ENCODE peak calls at places on chromosomes 2 and 18, in six cellular contexts. G is fibroblast of mammary gland, A is cardiac muscle cell, E is coronary artery, Z is fibroblast of pulmonary artery, C is lower lobe of right lung. H is an unnamed sample.

GRCh38 chr2:37698931-37699481 is 27.6 kb upstream of the CDC42EP3 start:
- DNase-seq in G (peak), A (no peak), E (no peak), Z (no peak), C (no peak), H (peak)

GRCh38 chr2:204072443-204073324 is 136.1 kb downstream of the ICOS start:
- DNase-seq in G (peak), A (peak), E (no peak), Z (peak), C (no peak), H (peak)

GRCh38 chr2:128058114-128058513 is 30.3 kb upstream of the SAP130 start:
- DNase-seq in G (no peak), A (no peak), E (no peak), Z (no peak), C (no peak), H (no peak)

GRCh38 chr2:233247744-233248143 is 3.7 kb upstream of the ATG16L1 start:
- DNase-seq in G (peak), A (no peak), E (no peak), Z (peak), C (no peak), H (no peak)

GRCh38 chr2:177430425-177430824 is 37.9 kb downstream of the AGPS start:
- DNase-seq in G (peak), A (no peak), E (no peak), Z (peak), C (no peak), H (peak)

GRCh38 chr18:11520536-11520935 is 88.9 kb upstream of the SLC35G4 start:
- DNase-seq in G (no peak), A (no peak), E (no peak), Z (no peak), C (no peak), H (no peak)

GRCh38 chr2:106115250-106115649 is 78.9 kb downstream of the UXS1 start:
- DNase-seq in G (peak), A (no peak), E (no peak), Z (peak), C (no peak), H (peak)

GRCh38 chr18:48872234-48873145 is 78.3 kb downstream of the SMAD7 start:
- DNase-seq in G (peak), A (no peak), E (no peak), Z (no peak), C (no peak), H (peak)

GRCh38 chr2:11828933-11829323 is 82.5 kb downstream of the LPIN1 start:
- DNase-seq in G (no peak), A (no peak), E (no peak), Z (no peak), C (no peak), H (no peak)

GRCh38 chr2:96977631-96978195 is 8.7 kb downstream of the FAM178B start:
- DNase-seq in G (peak), A (no peak), E (no peak), Z (peak), C (no peak), H (peak)

GRCh38 chr2:20352230-20353216 is 1.9 kb upstream of the PUM2 start:
- DNase-seq in G (no peak), A (peak), E (no peak), Z (no peak), C (no peak), H (no peak)

GRCh38 chr2:144695661-144696060 is 175.7 kb upstream of the ZEB2 start:
- DNase-seq in G (no peak), A (no peak), E (no peak), Z (no peak), C (no peak), H (no peak)

GRCh38 chr2:206824993-206825392 is 59.6 kb downstream of the FASTKD2 start:
- DNase-seq in G (no peak), A (no peak), E (no peak), Z (no peak), C (no peak), H (no peak)

GRCh38 chr18:73118121-73118816 is 250.5 kb upstream of the NETO1 start:
- DNase-seq in G (peak), A (no peak), E (no peak), Z (peak), C (no peak), H (peak)

GRCh38 chr2:17754773-17755425 is 961 bp downstream of the GEN1 start:
- DNase-seq in G (peak), A (no peak), E (no peak), Z (peak), C (no peak), H (no peak)

GRCh38 chr2:25494626-25495025 is 152.9 kb upstream of the DNMT3A start:
- DNase-seq in G (no peak), A (no peak), E (no peak), Z (peak), C (no peak), H (peak)

GRCh38 chr2:69827796-69828540 is 1.5 kb upstream of the GMCL1 start:
- DNase-seq in G (peak), A (no peak), E (no peak), Z (no peak), C (no peak), H (no peak)

GRCh38 chr2:183995632-183996031 is 602.7 kb upstream of the ZNF804A start:
- DNase-seq in G (no peak), A (peak), E (no peak), Z (no peak), C (no peak), H (no peak)

GRCh38 chr2:27889774-27890145 is 427 bp downstream of the RBKS start:
- DNase-seq in G (peak), A (no peak), E (no peak), Z (peak), C (no peak), H (no peak)

GRCh38 chr2:27891820-27892105 is 1.2 kb downstream of the BABAM2 start:
- DNase-seq in G (peak), A (no peak), E (no peak), Z (peak), C (no peak), H (peak)

GRCh38 chr2:27890146-27891062 is at the start of the genes BABAM2 and RBKS:
- DNase-seq in G (peak), A (peak), E (peak), Z (peak), C (peak), H (peak)

GRCh38 chr2:27893031-27893430 is 2.5 kb downstream of the BABAM2 start:
- DNase-seq in G (no peak), A (no peak), E (no peak), Z (no peak), C (no peak), H (no peak)

DNA sequence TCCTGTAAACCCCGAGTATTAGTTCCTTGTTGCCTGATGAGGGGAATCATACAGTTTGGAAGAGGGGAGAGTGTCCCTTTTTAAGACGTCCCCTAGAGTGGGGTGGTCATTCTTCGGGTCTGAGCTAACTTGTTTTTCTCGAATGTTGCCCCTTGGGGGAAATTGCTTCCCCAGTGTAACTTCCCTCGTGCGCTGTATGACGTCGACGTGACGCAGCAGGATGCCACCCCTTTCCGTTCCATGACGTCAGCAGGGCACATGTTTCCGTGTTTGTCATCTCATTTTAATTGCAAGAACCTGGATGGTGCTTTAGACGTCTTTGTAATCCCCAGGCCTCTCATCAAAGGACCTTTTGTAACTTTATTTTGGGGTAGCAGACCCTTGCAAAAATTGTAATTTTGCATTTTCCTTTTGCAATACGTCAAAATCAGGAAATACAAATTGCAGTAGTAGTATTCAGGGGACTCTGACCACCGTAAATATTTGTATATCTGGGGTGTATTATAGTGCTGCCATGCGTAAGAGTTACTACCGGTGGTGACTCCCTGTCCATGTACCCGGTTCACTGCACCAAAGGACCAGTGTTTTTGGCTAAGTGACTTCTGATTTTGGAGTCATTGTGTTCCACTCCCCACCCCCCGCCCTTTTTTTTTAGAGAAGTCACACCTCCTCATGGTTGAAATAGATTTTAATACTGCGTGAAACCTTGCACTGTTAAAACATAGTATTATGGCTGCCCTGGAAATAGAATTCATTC is 712 bp downstream of the BABAM2 start:
- DNase-seq in G (peak), A (peak), E (peak), Z (peak), C (peak), H (peak)
- H3K4me3 ChIP-seq in G (peak), A (peak), E (peak), Z (peak), C (peak), H (peak)

GRCh38 chr2:239119346-239120126 is 271.7 kb downstream of the TWIST2 start:
- DNase-seq in G (no peak), A (no peak), E (no peak), Z (no peak), C (no peak), H (no peak)
- TF ChIP-seq CTCF in G (no peak), A (peak), E (no peak), Z (no peak), C (no peak), H (no peak)

GRCh38 chr2:191315365-191315752 is 70.2 kb downstream of the MYO1B start:
- DNase-seq in G (no peak), A (no peak), E (no peak), Z (no peak), C (no peak), H (no peak)
- H3K4me3 ChIP-seq in G (no peak), A (no peak), E (no peak), Z (no peak), C (no peak), H (no peak)

GRCh38 chr18:56787392-56787791 is 136.2 kb downstream of the WDR7 start:
- DNase-seq in G (no peak), A (no peak), E (no peak), Z (no peak), C (no peak), H (no peak)

GRCh38 chr18:56795381-56795780 is 144.2 kb downstream of the WDR7 start:
- DNase-seq in G (peak), A (no peak), E (no peak), Z (peak), C (no peak), H (peak)

GRCh38 chr18:56789004-56789888 is 138.1 kb downstream of the WDR7 start:
- DNase-seq in G (peak), A (peak), E (no peak), Z (peak), C (no peak), H (no peak)

GRCh38 chr18:56785006-56785405 is 133.8 kb downstream of the WDR7 start:
- DNase-seq in G (no peak), A (no peak), E (no peak), Z (no peak), C (no peak), H (no peak)

GRCh38 chr18:56789889-56790180 is 138.7 kb downstream of the WDR7 start:
- DNase-seq in G (no peak), A (no peak), E (no peak), Z (no peak), C (no peak), H (no peak)
- TF ChIP-seq CTCF in G (no peak), A (no peak), E (no peak), Z (no peak), C (no peak), H (no peak)

DNA sequence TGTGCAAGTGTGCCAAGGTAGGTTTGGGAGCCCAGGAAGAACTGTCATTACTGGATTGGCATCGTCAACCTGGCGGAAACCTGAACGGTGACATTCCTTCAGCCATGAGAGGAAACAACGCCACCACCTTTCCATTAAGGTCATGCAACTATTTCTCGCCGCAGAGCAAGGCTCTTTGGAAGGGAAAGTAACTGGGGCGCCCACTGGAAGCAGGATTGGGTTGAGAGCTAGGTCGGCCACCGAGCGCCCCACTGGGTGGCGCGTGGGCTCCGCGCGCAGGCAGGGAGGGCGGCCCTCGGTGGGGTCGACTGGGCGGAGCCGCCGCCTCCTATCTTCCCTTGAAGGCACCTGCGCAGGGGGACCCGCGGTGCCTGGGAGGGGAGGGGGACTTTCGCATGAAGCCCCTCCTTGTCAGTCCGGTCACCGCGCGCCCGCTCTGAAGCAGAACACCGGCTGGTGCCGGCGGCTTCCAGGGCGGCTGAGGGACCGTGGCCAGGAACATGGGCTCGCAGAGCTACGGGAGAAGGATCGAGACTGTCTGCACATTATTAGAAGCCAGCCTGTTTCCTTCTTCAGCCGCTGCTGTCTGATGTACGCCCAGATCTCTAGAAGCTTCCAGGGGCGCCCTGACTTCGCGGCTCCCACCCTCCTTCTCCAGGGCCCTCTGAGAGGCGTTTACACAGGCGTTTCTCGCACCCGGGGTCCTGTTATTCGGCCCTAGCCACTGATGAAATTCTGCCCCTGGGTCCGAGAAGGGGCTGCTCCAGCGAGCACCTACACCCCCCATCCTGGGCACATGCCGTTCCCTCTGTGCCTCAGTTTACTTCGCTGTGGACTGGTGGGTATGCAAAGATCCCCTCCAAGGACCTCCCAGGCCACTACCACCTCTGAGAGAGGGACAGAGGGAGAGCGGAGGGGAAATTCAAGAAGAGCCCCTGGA is 27.3 kb upstream of the MAL start:
- DNase-seq in G (no peak), A (no peak), E (no peak), Z (no peak), C (peak), H (no peak)
- H3K4me3 ChIP-seq in G (no peak), A (no peak), E (no peak), Z (no peak), C (peak), H (no peak)

GRCh38 chr2:224372624-224373023 is 29.3 kb downstream of the FAM124B start:
- DNase-seq in G (no peak), A (no peak), E (no peak), Z (no peak), C (no peak), H (no peak)
- TF ChIP-seq CTCF in G (no peak), A (no peak), E (no peak), Z (no peak), C (no peak), H (no peak)

GRCh38 chr2:66692521-66692920 is 257.6 kb downstream of the MEIS1 start:
- DNase-seq in G (no peak), A (no peak), E (no peak), Z (no peak), C (no peak), H (no peak)

GRCh38 chr2:66688951-66689350 is 254.0 kb downstream of the MEIS1 start:
- DNase-seq in G (no peak), A (no peak), E (no peak), Z (no peak), C (no peak), H (no peak)

GRCh38 chr2:66689456-66690051 is 254.6 kb downstream of the MEIS1 start:
- DNase-seq in G (peak), A (no peak), E (no peak), Z (no peak), C (no peak), H (no peak)

GRCh38 chr2:66693007-66693965 is 258.4 kb downstream of the MEIS1 start:
- DNase-seq in G (no peak), A (no peak), E (no peak), Z (no peak), C (no peak), H (no peak)

GRCh38 chr2:66691199-66691975 is 256.5 kb downstream of the MEIS1 start:
- DNase-seq in G (peak), A (no peak), E (no peak), Z (no peak), C (no peak), H (peak)
- H3K4me3 ChIP-seq in G (no peak), A (no peak), E (no peak), Z (no peak), C (peak), H (no peak)

H was measured in AG10803.